ENCODE peak calls at places on chromosomes 13 and 19, in six cellular contexts. O, J, Q, N, C and H are unnamed samples.

GRCh38 chr19:4988770-4989251 is 19.9 kb downstream of the KDM4B start:
- DNase-seq in C (no peak), N (no peak), J (no peak), O (peak; percentile 92), Q (peak; percentile 53), H (peak; percentile 87)

GRCh38 chr19:16449330-16449961 is 22.3 kb downstream of the EPS15L1 start:
- DNase-seq in C (no peak), Q (no peak), O (peak; percentile 57), J (no peak), N (no peak), H (peak; percentile 29)

GRCh38 chr13:79937311-79938243 is 403.3 kb downstream of the SPRY2 start:
- DNase-seq in N (no peak), C (peak; percentile 26), Q (no peak), J (no peak), O (peak; percentile 25), H (no peak)

GRCh38 chr13:58858870-58859371 is 1227.4 kb downstream of the PCDH17 start:
- DNase-seq in J (no peak), N (no peak), Q (no peak), C (no peak), O (no peak), H (no peak)

GRCh38 chr19:18612772-18613588 is at the start of gene TMEM59L:
- DNase-seq in Q (no peak), O (no peak), N (no peak), C (no peak), J (no peak), H (no peak)

GRCh38 chr13:97141564-97142005 is 80.5 kb upstream of the MBNL2 start:
- DNase-seq in J (peak; percentile 19), O (peak; percentile 89), C (peak; percentile 80), N (peak; percentile 18), Q (no peak), H (peak; percentile 95)

GRCh38 chr19:1406496-1406817 is 929 bp upstream of the DAZAP1 start:
- DNase-seq in C (no peak), N (no peak), O (no peak), J (no peak), Q (no peak), H (no peak)

GRCh38 chr13:88908896-88909535 is 1237.8 kb downstream of the SLITRK5 start:
- DNase-seq in Q (no peak), N (no peak), C (no peak), O (no peak), J (no peak), H (no peak)

GRCh38 chr19:2180114-2180513 is 16.4 kb downstream of the DOT1L start:
- DNase-seq in J (no peak), C (no peak), Q (no peak), O (no peak), N (no peak), H (no peak)

GRCh38 chr19:37669336-37669963 is 14.2 kb upstream of the ZFP30 start:
- DNase-seq in J (no peak), Q (no peak), C (no peak), O (peak; percentile 7), N (no peak), H (no peak)